ENCODE peak calls at places on chromosomes 4 and X, in ten cellular contexts. E, G, Q, A, W, V, Z, U, M and H are unnamed samples.

GRCh38 chr4:25862411-25863346 is at the start of gene SEL1L3:
- DNase-seq in E (no peak), G (no peak), Q (no peak), A (peak), W (peak), V (peak), Z (no peak), U (peak), M (no peak), H (no peak)

GRCh38 chr4:88320780-88321373 is 36.5 kb upstream of the PPM1K start:
- DNase-seq in E (no peak), G (no peak), Q (no peak), A (peak), W (peak), V (no peak), Z (no peak), U (peak), M (no peak), H (no peak)

GRCh38 chr4:2412534-2412884 is 5.9 kb downstream of the ZFYVE28 start:
- DNase-seq in E (no peak), G (no peak), Q (no peak), A (peak), W (peak), V (no peak), Z (no peak), U (peak), M (no peak), H (no peak)

GRCh38 chr4:108008721-108009120 is 19.0 kb downstream of the HADH start:
- DNase-seq in E (no peak), G (no peak), Q (no peak), A (no peak), W (no peak), V (no peak), Z (no peak), U (no peak), M (no peak), H (no peak)

GRCh38 chrX:34300871-34301270 is 168.8 kb upstream of the FAM47A start:
- DNase-seq in E (no peak), G (no peak), Q (no peak), A (no peak), W (no peak), V (peak), Z (peak), U (no peak), M (peak), H (no peak)

GRCh38 chr4:155608231-155608885 is 58.3 kb upstream of the GUCY1A1 start:
- DNase-seq in E (no peak), G (no peak), Q (no peak), A (no peak), W (no peak), V (no peak), Z (no peak), U (no peak), M (no peak), H (no peak)

GRCh38 chr4:175435437-175435836 is 376.6 kb downstream of the GPM6A start:
- DNase-seq in E (no peak), G (no peak), Q (no peak), A (no peak), W (no peak), V (no peak), Z (no peak), U (no peak), M (no peak), H (no peak)

GRCh38 chrX:53013291-53013690 is 35.3 kb upstream of the GPR173 start:
- DNase-seq in E (no peak), G (no peak), Q (no peak), A (no peak), W (no peak), V (no peak), Z (no peak), U (no peak), M (no peak), H (no peak)

DNA sequence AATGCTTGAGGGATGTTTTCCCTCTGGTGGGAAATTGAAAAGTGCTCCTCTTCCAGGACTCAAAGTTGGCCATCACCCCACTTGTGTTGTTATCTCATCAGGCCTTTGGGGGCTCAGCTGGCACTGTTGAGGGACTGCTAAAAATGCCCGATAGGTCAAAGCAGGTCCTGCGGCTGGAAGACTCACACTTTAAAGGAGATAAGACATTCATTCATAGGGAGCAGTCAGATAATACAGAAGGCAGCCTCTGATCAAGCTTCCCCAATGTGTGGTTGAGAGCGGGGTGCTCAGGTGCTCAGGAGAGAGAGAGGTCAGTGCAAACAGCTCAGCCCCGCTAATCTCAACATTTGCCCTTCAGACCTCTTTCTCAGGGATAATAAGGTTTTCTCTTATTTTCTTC is 70.3 kb downstream of the TMEM154 start:
- DNase-seq in E (no peak), G (peak), Q (no peak), A (no peak), W (no peak), V (no peak), Z (no peak), U (no peak), M (no peak), H (no peak)
- TF ChIP-seq POLR2A in E (no peak), G (no peak), Q (no peak), A (no peak), W (no peak), V (no peak), Z (no peak), U (no peak), M (no peak), H (no peak)

DNA sequence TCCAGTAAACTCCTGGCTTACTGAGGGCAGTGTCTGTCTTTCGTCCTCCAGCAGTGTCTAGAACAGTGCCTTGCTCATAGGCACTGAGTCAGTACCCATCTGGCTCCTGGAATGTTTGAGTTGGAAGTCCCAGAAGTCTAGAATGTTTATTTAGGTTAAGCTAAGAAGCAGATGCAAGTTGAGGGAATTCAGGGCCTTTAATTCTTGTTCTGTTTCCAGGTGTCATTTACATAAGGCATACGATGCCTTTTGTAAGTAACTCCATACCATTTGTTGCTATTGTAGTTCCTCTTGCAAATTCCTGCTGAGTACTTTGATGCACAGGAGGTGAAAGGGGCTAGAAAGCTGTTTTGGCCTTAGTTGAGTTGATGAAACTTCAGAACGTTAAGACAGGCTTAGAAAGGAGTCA is 22.2 kb downstream of the ARHGAP10 start:
- DNase-seq in E (no peak), G (no peak), Q (no peak), A (no peak), W (no peak), V (no peak), Z (no peak), U (no peak), M (no peak), H (no peak)
- TF ChIP-seq POLR2AphosphoS5 in E (no peak), G (no peak), Q (no peak), A (peak), W (peak), V (no peak), Z (no peak), U (no peak), M (no peak), H (peak)

DNA sequence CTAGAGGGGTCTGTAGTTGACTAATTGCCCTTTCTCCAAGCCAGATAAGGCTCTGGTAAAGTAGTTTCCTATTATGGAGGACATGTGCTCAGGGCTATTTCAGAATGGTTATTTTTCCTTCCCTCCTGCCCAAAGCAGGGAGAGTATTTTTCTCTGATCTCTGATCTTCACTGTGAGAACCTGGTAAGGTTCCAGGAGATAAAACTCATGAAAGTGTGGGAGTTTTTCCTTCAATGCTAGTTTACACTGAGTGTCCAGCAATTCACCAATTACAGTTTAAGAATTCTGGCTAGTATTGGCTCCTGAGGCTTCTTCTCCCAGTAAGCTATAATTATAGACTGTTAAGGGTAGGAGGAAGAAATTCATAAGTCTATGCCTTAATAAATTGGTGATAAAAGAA is 31.1 kb downstream of the CASP6 start:
- DNase-seq in E (no peak), G (no peak), Q (no peak), A (no peak), W (no peak), V (no peak), Z (no peak), U (no peak), M (no peak), H (no peak)
- TF ChIP-seq POLR2A in E (no peak), G (no peak), Q (no peak), A (no peak), W (no peak), V (no peak), Z (no peak), U (no peak), M (no peak), H (no peak)

DNA sequence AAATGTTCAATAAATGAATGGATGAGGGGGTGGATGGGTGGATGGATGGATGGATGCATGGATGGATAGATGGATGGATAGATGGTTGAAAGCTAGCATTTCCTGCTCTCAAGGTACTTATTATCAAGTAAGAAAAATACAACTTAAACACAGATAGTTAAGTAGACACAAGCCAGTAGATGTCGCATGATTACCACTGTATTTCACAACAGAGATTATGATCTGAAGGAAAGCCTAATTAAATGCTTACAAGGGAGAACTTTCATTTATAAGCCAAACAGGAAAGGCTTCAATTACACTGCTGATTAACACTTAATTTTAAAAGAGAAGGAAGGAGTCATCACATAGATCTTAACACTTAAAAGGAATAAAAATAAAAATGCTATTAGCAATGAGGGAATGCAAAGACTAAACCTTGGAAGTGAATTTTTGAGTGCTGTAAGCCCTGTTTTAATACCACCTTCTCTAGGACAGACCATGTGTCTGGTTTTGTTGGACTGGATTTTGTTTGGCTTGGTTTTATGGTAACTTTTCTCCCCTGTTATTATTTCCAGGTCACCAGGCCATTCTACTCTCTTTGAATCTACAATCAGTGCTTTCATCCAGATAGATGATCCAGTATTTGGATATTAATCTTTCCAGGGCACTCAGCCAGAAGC is 75.4 kb upstream of the SLC39A8 start:
- DNase-seq in E (no peak), G (no peak), Q (no peak), A (no peak), W (no peak), V (no peak), Z (no peak), U (no peak), M (peak), H (no peak)
- TF ChIP-seq POLR2AphosphoS5 in E (no peak), G (no peak), Q (no peak), A (no peak), W (no peak), V (peak), Z (no peak), U (no peak), M (no peak), H (no peak)

GRCh38 chrX:19708683-19709082 is 178.7 kb downstream of the SH3KBP1 start:
- DNase-seq in E (no peak), G (no peak), Q (no peak), A (no peak), W (no peak), V (no peak), Z (no peak), U (no peak), M (no peak), H (no peak)
- TF ChIP-seq POLR2A in E (no peak), G (no peak), Q (no peak), A (no peak), W (no peak), V (no peak), Z (no peak), U (no peak), M (no peak), H (no peak)

GRCh38 chrX:139882299-139882698 is 50.6 kb downstream of the ATP11C start:
- DNase-seq in E (no peak), G (no peak), Q (no peak), A (no peak), W (no peak), V (no peak), Z (no peak), U (no peak), M (no peak), H (no peak)

GRCh38 chrX:139881130-139881529 is 51.7 kb downstream of the ATP11C start:
- DNase-seq in E (no peak), G (no peak), Q (no peak), A (no peak), W (no peak), V (no peak), Z (peak), U (no peak), M (no peak), H (no peak)

GRCh38 chrX:139877710-139878414 is 55.0 kb downstream of the ATP11C start:
- DNase-seq in E (no peak), G (no peak), Q (no peak), A (no peak), W (no peak), V (no peak), Z (no peak), U (no peak), M (no peak), H (no peak)

GRCh38 chrX:139883984-139884383 is 48.9 kb downstream of the ATP11C start:
- DNase-seq in E (no peak), G (no peak), Q (no peak), A (no peak), W (no peak), V (no peak), Z (no peak), U (no peak), M (no peak), H (no peak)

GRCh38 chrX:139881572-139881971 is 51.3 kb downstream of the ATP11C start:
- DNase-seq in E (no peak), G (no peak), Q (no peak), A (no peak), W (no peak), V (no peak), Z (no peak), U (no peak), M (no peak), H (no peak)
- TF ChIP-seq POLR2AphosphoS5 in E (no peak), G (no peak), Q (no peak), A (no peak), W (no peak), V (no peak), Z (no peak), U (no peak), M (no peak), H (no peak)

GRCh38 chrX:120301497-120301896 is 9.8 kb downstream of the TMEM255A start:
- DNase-seq in E (no peak), G (no peak), Q (no peak), A (no peak), W (no peak), V (no peak), Z (no peak), U (no peak), M (no peak), H (no peak)

GRCh38 chrX:120304241-120304640 is 7.0 kb downstream of the TMEM255A start:
- DNase-seq in E (no peak), G (no peak), Q (no peak), A (no peak), W (no peak), V (no peak), Z (no peak), U (no peak), M (no peak), H (no peak)

GRCh38 chrX:120301960-120302359 is 9.3 kb downstream of the TMEM255A start:
- DNase-seq in E (no peak), G (no peak), Q (no peak), A (no peak), W (no peak), V (no peak), Z (no peak), U (no peak), M (no peak), H (no peak)

GRCh38 chrX:120299928-120300327 is 11.3 kb downstream of the TMEM255A start:
- DNase-seq in E (no peak), G (no peak), Q (no peak), A (no peak), W (no peak), V (no peak), Z (no peak), U (no peak), M (peak), H (no peak)

DNA sequence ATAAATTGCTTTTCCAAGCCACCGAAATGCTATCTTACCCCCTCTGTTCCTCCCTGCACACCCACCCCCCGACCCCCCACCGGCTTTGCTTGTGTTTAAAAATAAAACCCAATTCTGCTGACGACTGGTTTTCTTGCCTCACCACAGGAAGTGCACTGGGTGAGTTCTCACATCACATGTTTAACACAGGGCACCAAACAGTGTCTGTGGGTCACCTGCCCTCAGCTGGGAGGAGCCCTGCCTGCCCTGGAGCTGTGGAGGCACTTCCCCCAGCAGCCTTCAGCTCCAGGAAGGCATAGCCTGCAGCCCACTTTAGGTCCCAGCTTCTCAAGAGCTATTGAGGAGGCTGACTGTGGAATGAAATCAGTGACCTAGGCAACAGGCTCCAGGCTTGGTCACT is 8.8 kb downstream of the TMEM255A start:
- DNase-seq in E (no peak), G (no peak), Q (no peak), A (no peak), W (peak), V (no peak), Z (no peak), U (no peak), M (no peak), H (no peak)
- TF ChIP-seq POLR2A in E (no peak), G (no peak), Q (no peak), A (no peak), W (no peak), V (no peak), Z (no peak), U (no peak), M (no peak), H (no peak)

GRCh38 chr4:145012841-145013240 is 85.2 kb downstream of the ANAPC10 start:
- DNase-seq in E (no peak), G (no peak), Q (no peak), A (no peak), W (no peak), V (no peak), Z (no peak), U (no peak), M (peak), H (no peak)
- TF ChIP-seq POLR2AphosphoS5 in E (no peak), G (no peak), Q (no peak), A (no peak), W (no peak), V (no peak), Z (no peak), U (no peak), M (no peak), H (no peak)

GRCh38 chr4:81631958-81632439 is 160.3 kb upstream of the RASGEF1B start:
- DNase-seq in E (no peak), G (no peak), Q (no peak), A (no peak), W (no peak), V (no peak), Z (no peak), U (no peak), M (peak), H (no peak)
- TF ChIP-seq POLR2A in E (no peak), G (no peak), Q (no peak), A (no peak), W (no peak), V (no peak), Z (no peak), U (no peak), M (no peak), H (no peak)

DNA sequence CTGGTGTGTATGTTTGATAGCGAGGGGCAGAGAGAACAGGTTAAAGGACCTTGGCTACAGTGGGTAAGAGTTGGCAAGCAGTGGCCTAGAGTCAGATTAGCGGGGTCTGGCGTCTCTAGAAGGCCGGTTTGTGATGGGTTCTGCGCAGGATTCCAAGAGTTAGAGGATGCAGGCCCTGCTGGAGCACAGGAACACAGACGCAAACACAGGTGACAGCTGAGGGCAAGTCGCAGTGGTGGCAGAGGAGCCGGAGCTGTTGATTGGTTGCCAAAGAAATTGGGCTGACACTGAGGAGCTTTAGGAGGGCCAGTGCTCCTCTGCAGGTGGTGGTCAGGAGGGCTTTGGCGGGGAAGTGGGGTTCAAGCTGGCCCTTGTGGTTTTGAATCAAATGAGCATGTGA is 3.8 kb downstream of the TADA2B start:
- DNase-seq in E (no peak), G (peak), Q (no peak), A (no peak), W (no peak), V (no peak), Z (no peak), U (no peak), M (no peak), H (no peak)
- TF ChIP-seq POLR2AphosphoS5 in E (no peak), G (no peak), Q (no peak), A (no peak), W (no peak), V (no peak), Z (no peak), U (no peak), M (no peak), H (no peak)